ENCODE peak calls at places on chromosomes 3 and 15, in seven cellular contexts. H, V, K, W, T, N and C are unnamed samples.

GRCh38 chr3:149650828-149651227 is 7.0 kb downstream of the WWTR1 start:
- DNase-seq in T (no peak), N (no peak), W (no peak), K (no peak), H (no peak), V (no peak), C (no peak)

GRCh38 chr3:71271616-71272015 is 311.9 kb downstream of the FOXP1 start:
- DNase-seq in T (no peak), K (no peak), N (no peak), V (no peak), H (no peak), W (no peak), C (no peak)

GRCh38 chr3:135106445-135106844 is 311.4 kb downstream of the EPHB1 start:
- DNase-seq in T (no peak), N (no peak), W (no peak), K (no peak), V (no peak), H (no peak), C (peak)

GRCh38 chr15:80099246-80099645 is 39.8 kb downstream of the ZFAND6 start:
- DNase-seq in W (no peak), V (no peak), T (no peak), H (no peak), N (no peak), K (no peak), C (no peak)

GRCh38 chr3:154862265-154862664 is 217.9 kb upstream of the MME start:
- DNase-seq in H (no peak), T (peak), K (no peak), W (no peak), N (no peak), V (peak), C (peak)

GRCh38 chr3:24704496-24704895 is 209.8 kb upstream of the THRB start:
- DNase-seq in K (no peak), W (no peak), N (no peak), T (no peak), H (no peak), V (no peak), C (no peak)

GRCh38 chr3:14472471-14473351 is 67.4 kb downstream of the GRIP2 start:
- DNase-seq in H (peak), T (peak), K (no peak), W (peak), N (no peak), V (peak), C (no peak)

GRCh38 chr15:56640549-56640948 is 92.8 kb downstream of the ZNF280D start:
- DNase-seq in W (no peak), T (no peak), K (no peak), H (no peak), V (no peak), N (no peak), C (no peak)

GRCh38 chr3:12175844-12176453 is 17.2 kb upstream of the TIMP4 start:
- DNase-seq in V (no peak), T (peak), W (peak), N (no peak), H (no peak), K (peak), C (no peak)

GRCh38 chr3:66035763-66036477 is 2.8 kb downstream of the MAGI1 start:
- DNase-seq in K (no peak), W (no peak), T (no peak), V (no peak), H (no peak), N (no peak), C (no peak)
- H3K4me3 ChIP-seq in K (peak), W (peak), T (peak), V (peak), H (peak), N (no peak), C (no peak)

DNA sequence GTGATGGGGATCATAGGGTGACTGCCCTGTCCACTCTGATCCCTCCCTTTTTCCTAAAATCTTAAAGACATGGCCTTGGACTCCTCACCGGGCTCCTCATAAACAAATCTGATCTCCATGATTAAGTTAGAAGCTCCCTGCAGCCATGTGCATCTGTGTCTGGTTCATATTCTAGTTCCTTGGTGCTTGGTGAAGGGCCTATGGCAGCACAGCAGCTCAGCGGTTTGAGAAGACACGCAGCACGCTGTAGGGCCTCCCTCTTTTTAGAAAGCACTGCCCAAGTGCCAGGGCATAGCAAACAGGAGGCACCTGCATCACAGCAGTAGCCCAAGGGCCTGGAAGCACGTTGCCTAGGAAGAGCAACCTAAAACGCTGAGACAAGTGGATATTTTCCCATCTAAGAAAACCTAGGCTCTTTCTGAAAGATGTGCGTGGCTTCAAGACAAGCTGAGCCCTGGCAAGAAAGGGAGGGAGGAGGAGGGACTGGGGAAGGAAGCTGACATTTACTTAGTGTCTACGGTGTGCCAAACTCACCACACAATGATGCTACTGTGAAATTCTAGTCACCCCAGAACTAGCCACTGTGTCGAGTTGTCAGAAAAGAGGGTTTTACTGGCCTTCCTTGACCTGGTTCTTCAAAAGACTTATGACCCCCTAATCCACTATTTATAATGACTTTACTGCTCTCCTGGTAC is 14.9 kb upstream of the ULK3 start:
- DNase-seq in V (no peak), H (no peak), N (no peak), T (no peak), K (no peak), W (no peak), C (no peak)
- H3K4me3 ChIP-seq in V (no peak), H (no peak), N (no peak), T (no peak), K (no peak), W (no peak), C (no peak)

GRCh38 chr3:8959683-8960082 is 3.6 kb downstream of the RAD18 start:
- DNase-seq in W (no peak), T (no peak), K (no peak), H (no peak), N (no peak), V (no peak), C (no peak)
- H3K4me3 ChIP-seq in W (no peak), T (no peak), K (no peak), H (no peak), N (no peak), V (no peak), C (no peak)

DNA sequence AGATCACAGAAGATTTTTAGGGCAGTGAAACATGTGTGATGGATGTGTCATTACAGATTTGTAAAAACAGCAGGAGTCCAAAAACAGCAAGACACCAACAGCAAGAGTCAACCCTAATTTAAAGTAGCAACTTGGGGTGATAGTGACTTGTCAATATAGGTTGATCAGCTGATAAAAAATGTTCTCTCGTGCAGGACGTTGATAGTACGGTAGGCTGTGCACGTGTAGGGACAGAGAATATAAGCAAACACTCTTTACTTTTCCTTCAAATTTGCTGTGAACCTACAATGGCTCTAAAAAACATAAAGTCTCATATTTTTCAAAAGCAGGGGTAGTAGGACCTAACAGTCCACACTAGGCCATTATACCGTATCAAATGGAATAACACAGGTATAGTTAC is 120.8 kb downstream of the STAG1 start:
- DNase-seq in T (no peak), H (no peak), K (no peak), W (no peak), V (no peak), N (no peak), C (no peak)
- H3K4me3 ChIP-seq in T (no peak), H (no peak), K (no peak), W (no peak), V (no peak), N (no peak), C (no peak)

GRCh38 chr3:32815812-32816438 is 1.9 kb upstream of the TRIM71 start:
- DNase-seq in N (no peak), W (no peak), V (no peak), T (no peak), H (no peak), K (no peak), C (no peak)
- H3K4me3 ChIP-seq in N (no peak), W (peak), V (no peak), T (no peak), H (peak), K (no peak), C (peak)

GRCh38 chr3:79765854-79766253 is 1.9 kb downstream of the ROBO1 start:
- DNase-seq in H (no peak), T (no peak), V (no peak), W (no peak), N (no peak), K (no peak), C (no peak)
- H3K4me3 ChIP-seq in H (no peak), T (no peak), V (no peak), W (no peak), N (no peak), K (no peak), C (no peak)